ENCODE peak calls at places on chromosomes 16 and 17, in four cellular contexts. One of them, this sample, is unnamed.
A peak's percentile ranks its signal among the peaks of the same experiment; 100 is the strongest.

GRCh38 chr16:4511441-4512082 is 27.0 kb downstream of the CDIP1 start:
- DNase-seq in A549: peak; percentile 80
- DNase-seq in K562: peak; percentile 46
- DNase-seq in HepG2: peak; percentile 60
- DNase-seq in this sample: peak; percentile 89

GRCh38 chr17:58757162-58757613 is 1.5 kb downstream of the PPM1E start:
- DNase-seq in A549: no peak
- DNase-seq in K562: no peak
- DNase-seq in HepG2: no peak
- DNase-seq in this sample: no peak

GRCh38 chr16:21997693-21998480 is 3.0 kb downstream of the PDZD9 start:
- DNase-seq in A549: no peak
- DNase-seq in K562: no peak
- DNase-seq in HepG2: no peak
- DNase-seq in this sample: no peak

GRCh38 chr16:54912720-54913119 is 17.9 kb upstream of the IRX5 start:
- DNase-seq in A549: no peak
- DNase-seq in K562: no peak
- DNase-seq in HepG2: no peak
- DNase-seq in this sample: no peak

GRCh38 chr16:79599837-79600635 is 501 bp downstream of the MAF start:
- DNase-seq in A549: peak; percentile 19
- DNase-seq in K562: no peak
- DNase-seq in HepG2: no peak
- DNase-seq in this sample: peak; percentile 65

GRCh38 chr17:27573548-27573947 is 57.4 kb upstream of the LGALS9 start:
- DNase-seq in A549: no peak
- DNase-seq in K562: no peak
- DNase-seq in HepG2: no peak
- DNase-seq in this sample: no peak

GRCh38 chr16:56998861-56999260 is 9.5 kb downstream of the NLRC5 start:
- DNase-seq in A549: no peak
- DNase-seq in K562: no peak
- DNase-seq in HepG2: no peak
- DNase-seq in this sample: no peak

GRCh38 chr16:66604376-66605176 is at the start of gene CMTM3:
- DNase-seq in A549: peak; percentile 67
- DNase-seq in K562: peak; percentile 92
- DNase-seq in HepG2: peak; percentile 54
- DNase-seq in this sample: peak; percentile 83

GRCh38 chr16:66441586-66442375 is 14.7 kb downstream of the BEAN1 start:
- DNase-seq in A549: no peak
- DNase-seq in K562: no peak
- DNase-seq in HepG2: no peak
- DNase-seq in this sample: no peak

DNA sequence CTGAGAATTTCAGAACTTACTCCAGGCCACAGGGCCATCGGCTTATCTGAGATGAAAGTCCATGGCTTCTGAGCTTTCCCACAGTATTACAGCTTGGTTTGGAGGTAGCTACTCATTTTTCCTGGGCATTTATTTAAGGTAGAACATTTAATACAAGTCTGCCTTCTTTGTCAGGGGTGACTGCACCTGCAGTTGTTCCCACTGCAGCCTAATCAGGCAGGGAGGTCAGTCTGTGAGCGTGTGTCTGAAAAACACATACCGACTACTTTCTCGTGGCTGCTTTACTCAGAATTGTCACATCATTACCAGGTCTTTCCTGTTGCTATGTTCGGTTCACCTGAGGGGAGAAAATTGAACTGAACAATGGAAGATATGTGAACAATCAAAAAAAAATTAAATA is 219.8 kb upstream of the CPHXL start:
- DNase-seq in A549: no peak
- DNase-seq in K562: no peak
- DNase-seq in HepG2: no peak
- DNase-seq in this sample: no peak
- TF ChIP-seq NR3C1 in A549: no peak
- TF ChIP-seq NR3C1 in K562: no peak
- TF ChIP-seq NR3C1 in HepG2: no peak
- TF ChIP-seq NR3C1 in this sample: no peak

GRCh38 chr17:1992541-1992940 is 32.6 kb downstream of the RTN4RL1 start:
- DNase-seq in A549: no peak
- DNase-seq in K562: no peak
- DNase-seq in HepG2: no peak
- DNase-seq in this sample: no peak
- TF ChIP-seq NR3C1 in A549: no peak
- TF ChIP-seq NR3C1 in K562: no peak
- TF ChIP-seq NR3C1 in HepG2: no peak
- TF ChIP-seq NR3C1 in this sample: no peak

DNA sequence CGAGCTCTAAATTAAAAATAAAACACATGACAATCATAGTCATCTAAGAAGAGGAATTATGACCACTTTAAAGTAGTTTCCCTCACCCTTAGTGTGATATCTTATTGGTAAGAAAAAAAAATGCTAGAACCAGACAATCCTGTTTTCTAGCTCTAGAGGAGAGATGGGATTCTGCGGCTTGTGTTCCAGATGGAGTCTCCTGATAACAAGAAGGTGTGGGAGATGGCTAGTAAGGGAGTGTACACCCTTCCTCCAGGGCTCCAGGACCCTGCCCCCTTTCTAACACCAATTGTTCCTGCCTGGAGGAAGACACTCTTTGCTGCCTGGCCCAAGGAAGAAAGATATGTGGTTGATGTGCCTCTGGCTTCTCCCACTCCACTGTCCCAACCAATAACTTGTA is 68.8 kb upstream of the FBXO47 start:
- DNase-seq in A549: no peak
- DNase-seq in K562: peak; percentile 78
- DNase-seq in HepG2: no peak
- DNase-seq in this sample: no peak
- TF ChIP-seq NR3C1 in A549: no peak
- TF ChIP-seq NR3C1 in K562: no peak
- TF ChIP-seq NR3C1 in HepG2: no peak
- TF ChIP-seq NR3C1 in this sample: no peak

GRCh38 chr16:84451781-84452180 is 52.7 kb downstream of the MEAK7 start:
- DNase-seq in A549: no peak
- DNase-seq in K562: no peak
- DNase-seq in HepG2: no peak
- DNase-seq in this sample: no peak
- TF ChIP-seq NR3C1 in A549: no peak
- TF ChIP-seq NR3C1 in K562: no peak
- TF ChIP-seq NR3C1 in HepG2: no peak
- TF ChIP-seq NR3C1 in this sample: no peak

GRCh38 chr16:30010817-30011504 is at the start of gene DOC2A:
- DNase-seq in A549: no peak
- DNase-seq in K562: no peak
- DNase-seq in HepG2: no peak
- DNase-seq in this sample: peak; percentile 73
- TF ChIP-seq NR3C1 in A549: no peak
- TF ChIP-seq NR3C1 in K562: no peak
- TF ChIP-seq NR3C1 in HepG2: no peak
- TF ChIP-seq NR3C1 in this sample: no peak

GRCh38 chr17:76544916-76545365 is 5.1 kb downstream of the PRCD start:
- DNase-seq in A549: no peak
- DNase-seq in K562: no peak
- DNase-seq in HepG2: no peak
- DNase-seq in this sample: no peak

GRCh38 chr17:76544123-76544915 is 4.5 kb downstream of the PRCD start:
- DNase-seq in A549: no peak
- DNase-seq in K562: no peak
- DNase-seq in HepG2: no peak
- DNase-seq in this sample: no peak

GRCh38 chr17:76542566-76542971 is 2.7 kb downstream of the PRCD start:
- DNase-seq in A549: no peak
- DNase-seq in K562: no peak
- DNase-seq in HepG2: no peak
- DNase-seq in this sample: no peak

GRCh38 chr17:76542984-76543383 is 3.1 kb downstream of the PRCD start:
- DNase-seq in A549: no peak
- DNase-seq in K562: no peak
- DNase-seq in HepG2: no peak
- DNase-seq in this sample: no peak

DNA sequence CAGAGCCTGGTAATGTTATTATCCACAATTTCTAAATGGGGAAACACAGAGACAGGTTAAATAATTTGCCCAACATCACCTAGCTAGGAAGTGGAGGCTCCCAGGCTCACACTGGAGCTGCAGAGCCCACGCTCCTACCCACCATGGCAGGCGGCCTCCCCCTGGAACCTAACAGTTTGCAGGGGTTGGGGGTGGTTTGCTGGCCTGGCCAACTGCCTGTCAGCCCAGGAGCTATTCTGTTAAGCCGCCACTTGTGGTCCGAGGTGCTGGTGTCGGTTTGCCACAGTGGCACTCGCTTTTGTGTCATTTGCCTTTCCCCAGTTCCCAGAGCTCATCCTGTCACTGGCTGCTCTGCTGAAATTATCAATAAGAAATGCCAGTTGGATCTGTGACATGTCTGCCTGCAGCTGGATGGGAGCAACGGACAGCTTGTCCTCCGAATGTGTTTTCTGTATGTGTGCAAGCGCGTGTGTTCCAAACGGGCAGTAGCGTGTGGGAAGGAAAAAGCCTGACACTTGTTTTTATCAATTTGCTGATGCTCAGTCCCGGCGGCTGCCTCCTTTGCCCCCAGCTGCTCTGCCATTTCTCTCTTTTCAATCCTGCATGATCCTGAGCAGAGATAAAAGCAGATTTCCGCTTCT is 3.8 kb downstream of the PRCD start:
- DNase-seq in A549: no peak
- DNase-seq in K562: no peak
- DNase-seq in HepG2: no peak
- DNase-seq in this sample: no peak
- TF ChIP-seq NR3C1 in A549: no peak
- TF ChIP-seq NR3C1 in K562: no peak
- TF ChIP-seq NR3C1 in HepG2: no peak
- TF ChIP-seq NR3C1 in this sample: no peak

DNA sequence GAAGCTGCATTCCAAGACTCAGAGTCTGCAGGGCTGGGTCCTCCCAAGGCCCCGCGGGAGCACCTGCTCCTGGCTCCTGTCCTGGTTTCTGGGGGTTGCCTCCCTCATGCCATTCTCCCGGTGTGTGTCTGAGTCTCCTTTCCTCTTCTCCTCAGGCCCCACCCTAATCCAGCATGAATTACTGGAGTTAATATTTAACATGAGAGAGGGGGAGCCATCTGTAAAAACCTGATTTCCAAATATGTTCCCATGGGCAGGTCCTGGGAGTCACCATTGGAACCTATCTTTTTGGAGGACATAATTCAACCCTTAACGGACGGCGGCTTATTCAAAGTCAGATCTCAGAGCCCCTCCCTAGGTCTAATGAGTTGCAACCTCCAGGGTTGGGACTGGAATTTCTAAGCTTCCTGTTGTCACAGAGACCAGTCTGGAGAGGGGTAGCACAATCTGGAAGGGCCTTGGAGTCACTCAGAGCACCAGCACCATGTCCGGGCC is 5.4 kb downstream of the C17orf99 start:
- DNase-seq in A549: peak; percentile 93
- DNase-seq in K562: no peak
- DNase-seq in HepG2: peak; percentile 70
- DNase-seq in this sample: no peak
- TF ChIP-seq NR3C1 in A549: no peak
- TF ChIP-seq NR3C1 in K562: no peak
- TF ChIP-seq NR3C1 in HepG2: no peak
- TF ChIP-seq NR3C1 in this sample: no peak

GRCh38 chr17:41547921-41548843 is 20.1 kb upstream of the KRT19 start:
- DNase-seq in A549: peak; percentile 96
- DNase-seq in K562: peak; percentile 43
- DNase-seq in HepG2: no peak
- DNase-seq in this sample: peak; percentile 23
- TF ChIP-seq NR3C1 in A549: no peak
- TF ChIP-seq NR3C1 in K562: no peak
- TF ChIP-seq NR3C1 in HepG2: no peak
- TF ChIP-seq NR3C1 in this sample: no peak

This sample was measured in WTC11.